ENCODE peak calls at places on chromosomes 4 and X, in four cellular contexts. H, M, S and B are unnamed samples.

GRCh38 chrX:153055827-153056748 is at the start of gene PNMA3:
- DNase-seq in S (no peak), M (no peak), H (no peak), B (peak)

GRCh38 chr4:26719954-26720552 is 136.2 kb downstream of the TBC1D19 start:
- DNase-seq in S (peak), H (no peak), M (no peak), B (peak)

GRCh38 chrX:87064522-87064921 is 453.1 kb upstream of the KLHL4 start:
- DNase-seq in H (no peak), M (no peak), S (no peak), B (no peak)

GRCh38 chr4:128349921-128350320 is 62.3 kb upstream of the PGRMC2 start:
- DNase-seq in M (no peak), S (peak), H (no peak), B (no peak)

GRCh38 chrX:148417934-148418333 is 82.5 kb upstream of the AFF2 start:
- DNase-seq in S (no peak), H (no peak), M (no peak), B (no peak)

GRCh38 chr4:121551271-121551670 is 145.5 kb downstream of the ANXA5 start:
- DNase-seq in S (no peak), H (no peak), M (no peak), B (no peak)

GRCh38 chr4:77052352-77052751 is 23.4 kb downstream of the CCNI start:
- DNase-seq in H (no peak), S (peak), M (no peak), B (peak)

GRCh38 chr4:103648541-103648940 is 71.2 kb downstream of the TACR3 start:
- DNase-seq in M (no peak), S (no peak), H (no peak), B (no peak)

GRCh38 chr4:41539711-41540110 is 1.8 kb downstream of the LIMCH1 start:
- DNase-seq in M (no peak), S (no peak), H (no peak), B (no peak)

GRCh38 chrX:15946783-15947550 is 92.4 kb upstream of the AP1S2 start:
- DNase-seq in H (no peak), M (no peak), S (peak), B (peak)

GRCh38 chr4:137363496-137363895 is 168.8 kb downstream of the PCDH18 start:
- DNase-seq in S (no peak), M (no peak), H (no peak), B (no peak)

GRCh38 chr4:28007693-28008092 is 1147.1 kb downstream of the STIM2 start:
- DNase-seq in H (no peak), M (no peak), S (no peak), B (no peak)

GRCh38 chrX:10620121-10620699 is at the start of gene MID1:
- DNase-seq in S (peak), H (peak), M (no peak), B (peak)

GRCh38 chr4:60682901-60683300 is 517.2 kb upstream of the ADGRL3 start:
- DNase-seq in M (no peak), S (peak), H (no peak), B (no peak)

GRCh38 chr4:89379541-89380035 is 72.0 kb upstream of the GPRIN3 start:
- DNase-seq in M (no peak), H (no peak), S (no peak), B (no peak)

GRCh38 chrX:35040871-35041270 is 98.3 kb downstream of the FAM47B start:
- DNase-seq in H (no peak), M (no peak), S (peak), B (no peak)

GRCh38 chr4:141642711-141643110 is 6.3 kb downstream of the IL15 start:
- DNase-seq in H (no peak), M (no peak), S (no peak), B (no peak)

GRCh38 chrX:149571770-149572169 is 15.5 kb downstream of the MAGEA9B start:
- DNase-seq in H (no peak), S (no peak), M (no peak), B (no peak)

GRCh38 chr4:113452868-113453620 is 308.5 kb downstream of the CAMK2D start:
- DNase-seq in M (peak), S (peak), H (no peak), B (peak)

GRCh38 chrX:48045410-48046311 is 25.8 kb downstream of the ZNF630 start:
- DNase-seq in M (no peak), S (peak), H (no peak), B (peak)
- H3K4me3 ChIP-seq in M (no peak), S (no peak), H (no peak), B (no peak)

GRCh38 chr4:98928505-98929340 is at the start of gene EIF4E:
- DNase-seq in H (peak), M (peak), S (peak), B (peak)
- H3K23ac ChIP-seq in H (peak), M (no peak), S (peak), B (peak)

GRCh38 chrX:109733658-109734022 is 583 bp upstream of the ACSL4 start:
- DNase-seq in H (peak), M (no peak), S (no peak), B (no peak)
- H3K4ac ChIP-seq in H (no peak), M (peak), S (peak), B (no peak)

GRCh38 chr4:11051181-11051580 is 366.6 kb upstream of the CLNK start:
- DNase-seq in S (no peak), H (no peak), M (no peak), B (no peak)

GRCh38 chr4:11050766-11051165 is 366.2 kb upstream of the CLNK start:
- DNase-seq in H (no peak), S (no peak), M (no peak), B (no peak)

DNA sequence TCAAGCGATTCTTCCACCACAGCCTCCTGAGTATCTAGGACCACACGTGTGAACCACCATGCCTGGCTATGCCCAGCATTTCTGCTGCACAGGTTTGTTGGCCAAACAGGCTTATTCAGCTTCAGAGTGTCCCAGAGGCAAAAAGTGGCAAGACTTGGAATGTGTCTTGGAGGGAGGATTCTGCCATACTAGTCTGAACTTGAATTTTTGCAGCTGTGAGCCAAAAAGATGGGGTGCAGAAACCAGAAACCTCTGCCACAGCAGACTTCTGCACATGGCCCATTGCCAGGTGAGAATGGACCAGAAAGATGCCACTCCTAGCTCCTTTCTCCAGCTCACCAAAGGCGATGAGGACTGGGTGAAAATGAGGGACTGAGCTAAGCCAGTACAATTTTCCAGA is 369.0 kb upstream of the CLNK start:
- DNase-seq in S (no peak), M (no peak), H (no peak), B (no peak)
- H3K4me3 ChIP-seq in S (no peak), M (no peak), H (no peak), B (no peak)

GRCh38 chr4:118351851-118352827 is 664 bp downstream of the PRSS12 start:
- DNase-seq in M (no peak), H (peak), S (peak), B (peak)
- H3K23ac ChIP-seq in M (no peak), H (peak), S (peak), B (peak)

DNA sequence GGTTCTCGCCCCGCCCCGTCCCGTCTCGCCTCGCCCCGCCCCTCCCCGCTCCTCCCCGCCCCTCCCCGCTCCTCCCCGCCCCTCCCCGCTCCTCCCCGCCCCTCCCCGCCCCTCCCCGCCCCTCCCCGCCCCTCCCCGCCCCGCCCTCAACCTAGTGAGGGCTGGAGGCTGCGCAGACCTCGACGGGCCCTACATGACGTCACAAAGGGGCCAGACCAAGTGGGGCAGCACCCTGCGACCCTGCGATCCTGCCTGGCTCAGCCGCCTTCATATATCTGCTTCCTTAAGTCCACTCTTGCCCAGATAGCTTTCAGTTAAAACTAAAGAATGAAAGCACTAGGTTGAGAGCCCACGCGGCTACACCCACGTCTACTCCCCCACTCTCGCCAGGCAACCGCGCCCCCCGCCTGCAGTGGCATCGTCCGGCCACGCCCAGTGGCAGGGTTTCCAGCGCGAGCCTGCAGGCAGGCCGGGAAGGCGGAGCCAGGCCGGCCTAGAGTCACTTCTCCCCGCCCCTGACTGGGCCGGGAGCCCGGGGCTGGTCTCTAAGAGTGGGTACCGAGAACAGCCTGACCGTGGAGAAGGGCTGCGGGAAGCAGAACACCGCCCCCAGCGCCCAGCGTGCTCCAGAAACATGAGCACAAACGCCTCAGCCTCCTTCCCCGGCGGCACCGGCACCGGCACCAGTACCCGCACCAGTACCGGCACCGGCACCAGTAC is 1.5 kb upstream of the MAOA start:
- DNase-seq in H (peak), S (peak), M (peak), B (peak)
- H3K4ac ChIP-seq in H (no peak), S (peak), M (no peak), B (no peak)

GRCh38 chr4:19010766-19011165 is 989.2 kb upstream of the LCORL start:
- DNase-seq in S (no peak), H (no peak), M (peak), B (peak)

GRCh38 chr4:19009886-19010285 is 988.3 kb upstream of the LCORL start:
- DNase-seq in H (no peak), S (no peak), M (no peak), B (no peak)

GRCh38 chr4:19002170-19002569 is 980.6 kb upstream of the LCORL start:
- DNase-seq in H (no peak), M (no peak), S (no peak), B (peak)

GRCh38 chr4:19005211-19005610 is 983.7 kb upstream of the LCORL start:
- DNase-seq in M (peak), H (no peak), S (peak), B (peak)
- H3K4me3 ChIP-seq in M (no peak), H (no peak), S (no peak), B (no peak)